ENCODE peak calls at places on chromosome 21, in ten cellular contexts. V is gastrocnemius medialis, N is PC-3, L is small intestine, I is IMR-90, D is OCI-LY7, O is A549, E is endodermal cell, Q is PC-9, C is upper lobe of right lung. G is an unnamed sample.

GRCh38 chr21:14547834-14548513 is 1.9 kb upstream of the SAMSN1 start:
- DNase-seq in V (no peak), N (peak; percentile 54), L (no peak), I (no peak), D (no peak), O (no peak), E (no peak), Q (no peak), C (no peak), G (no peak)

GRCh38 chr21:35988396-35989140 is 71.8 kb downstream of the SETD4 start:
- DNase-seq in V (no peak), N (no peak), L (no peak), I (no peak), D (no peak), O (no peak), E (no peak), Q (no peak), C (no peak), G (peak; percentile 23)

GRCh38 chr21:39633043-39633442 is 20.3 kb downstream of the B3GALT5 start:
- DNase-seq in V (no peak), N (peak; percentile 84), L (peak; percentile 81), I (peak; percentile 52), D (no peak), O (peak; percentile 36), E (no peak), Q (no peak), C (no peak), G (no peak)

GRCh38 chr21:29678616-29679015 is 261.2 kb downstream of the GRIK1 start:
- DNase-seq in V (no peak), N (no peak), L (no peak), I (no peak), D (no peak), O (no peak), E (no peak), Q (no peak), C (no peak), G (no peak)

GRCh38 chr21:20570824-20571232 is 427.4 kb upstream of the NCAM2 start:
- DNase-seq in V (no peak), N (peak; percentile 22), L (no peak), I (no peak), D (no peak), O (no peak), E (peak; percentile 88), Q (no peak), C (no peak), G (no peak)

GRCh38 chr21:35697321-35697808 is 363.0 kb downstream of the SETD4 start:
- DNase-seq in V (peak; percentile 42), N (no peak), L (peak; percentile 45), I (peak; percentile 35), D (no peak), O (no peak), E (no peak), Q (peak; percentile 9), C (peak; percentile 76), G (peak; percentile 63)

GRCh38 chr21:46151989-46152938 is 3.1 kb downstream of the FTCD start:
- DNase-seq in V (peak; percentile 6), N (no peak), L (no peak), I (no peak), D (no peak), O (no peak), E (peak; percentile 48), Q (no peak), C (peak; percentile 52), G (peak; percentile 49)

GRCh38 chr21:38887750-38888149 is 82.0 kb downstream of the ETS2 start:
- DNase-seq in V (no peak), N (no peak), L (no peak), I (no peak), D (no peak), O (no peak), E (no peak), Q (no peak), C (no peak), G (no peak)

GRCh38 chr21:39562791-39563770 is 49.7 kb upstream of the B3GALT5 start:
- DNase-seq in V (no peak), N (no peak), L (no peak), I (no peak), D (no peak), O (no peak), E (no peak), Q (no peak), C (no peak), G (no peak)

GRCh38 chr21:20802631-20803260 is 195.5 kb upstream of the NCAM2 start:
- DNase-seq in V (no peak), N (no peak), L (no peak), I (no peak), D (no peak), O (no peak), E (no peak), Q (no peak), C (no peak), G (no peak)

GRCh38 chr21:38646213-38646837 is 148.0 kb upstream of the ERG start:
- DNase-seq in V (no peak), N (peak; percentile 72), L (no peak), I (peak; percentile 66), D (no peak), O (no peak), E (no peak), Q (no peak), C (no peak), G (no peak)

GRCh38 chr21:33070921-33071877 is 1.3 kb downstream of the OLIG1 start:
- DNase-seq in V (no peak), N (no peak), L (no peak), I (no peak), D (no peak), O (no peak), E (peak; percentile 78), Q (no peak), C (no peak), G (no peak)

GRCh38 chr21:38819719-38820147 is 14.0 kb downstream of the ETS2 start:
- DNase-seq in V (no peak), N (peak; percentile 95), L (peak; percentile 78), I (peak; percentile 77), D (no peak), O (no peak), E (no peak), Q (peak; percentile 82), C (no peak), G (no peak)

GRCh38 chr21:38999148-38999547 is 184.1 kb downstream of the PSMG1 start:
- DNase-seq in V (no peak), N (no peak), L (no peak), I (peak; percentile 64), D (no peak), O (no peak), E (no peak), Q (no peak), C (no peak), G (no peak)

GRCh38 chr21:31732538-31732864 is 583 bp upstream of the SCAF4 start:
- DNase-seq in V (no peak), N (no peak), L (no peak), I (no peak), D (no peak), O (no peak), E (no peak), Q (no peak), C (no peak), G (no peak)

GRCh38 chr21:44935533-44935927 is 4.3 kb upstream of the SLX9 start:
- DNase-seq in V (no peak), N (no peak), L (no peak), I (no peak), D (no peak), O (no peak), E (peak; percentile 41), Q (no peak), C (no peak), G (no peak)
- H3K4me1 ChIP-seq in V (peaks cover 30% of the 10 kb centered on the region), N (peaks cover 38% of the 10 kb centered on the region), L (peaks cover 2% of the 10 kb centered on the region), I (peaks cover 13% of the 10 kb centered on the region), D (peaks cover 32% of the 10 kb centered on the region), O (peaks cover 8% of the 10 kb centered on the region), E (peaks cover 3% of the 10 kb centered on the region), Q (peaks cover 19% of the 10 kb centered on the region), C (peaks cover 22% of the 10 kb centered on the region), G (no peaks in the 10 kb centered on the region)

GRCh38 chr21:45138199-45139002 is 64.0 kb downstream of the ADARB1 start:
- DNase-seq in V (peak; percentile 60), N (peak; percentile 70), L (peak; percentile 98), I (peak; percentile 67), D (peak; percentile 80), O (peak; percentile 28), E (peak; percentile 92), Q (peak; percentile 37), C (peak; percentile 80), G (no peak)
- H3K27ac ChIP-seq in V (no peak overlapping the region), N (peak overlapping the region; percentile 18), L (peak overlapping the region; percentile 89), I (no peak overlapping the region), D (no peak overlapping the region), O (no peak overlapping the region), E (no peak overlapping the region), Q (no peak overlapping the region), C (no peak overlapping the region), G (no peak overlapping the region)

DNA sequence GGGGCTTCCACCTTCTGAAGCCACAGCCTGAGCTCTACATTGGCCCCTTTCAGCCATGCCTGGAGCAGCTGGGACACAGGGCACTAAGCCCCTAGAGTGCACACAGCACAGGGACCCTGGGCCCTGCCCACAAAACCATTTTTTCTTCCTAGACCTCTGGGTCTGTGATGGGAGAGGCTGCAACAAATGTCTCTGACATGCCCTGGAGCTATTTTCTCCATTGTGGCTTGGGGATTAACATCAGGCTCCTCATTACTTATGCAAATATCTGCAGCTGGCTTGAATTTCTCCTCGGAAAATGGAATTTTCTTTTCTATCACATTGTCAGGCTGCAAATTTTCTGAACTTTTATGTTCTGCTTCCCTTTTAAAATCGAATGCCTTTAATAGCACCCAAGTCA is 795.7 kb downstream of the LTN1 start:
- DNase-seq in V (no peak), N (no peak), L (no peak), I (no peak), D (no peak), O (no peak), E (no peak), Q (no peak), C (no peak), G (no peak)
- H3K4me1 ChIP-seq in V (no peaks in the 10 kb centered on the region), N (no peaks in the 10 kb centered on the region), L (no peaks in the 10 kb centered on the region), I (no peaks in the 10 kb centered on the region), D (no peaks in the 10 kb centered on the region), O (no peaks in the 10 kb centered on the region), E (no peaks in the 10 kb centered on the region), Q (no peaks in the 10 kb centered on the region), C (no peaks in the 10 kb centered on the region), G (no peaks in the 10 kb centered on the region)

GRCh38 chr21:42250422-42251403 is 31.8 kb downstream of the ABCG1 start:
- DNase-seq in V (no peak), N (no peak), L (no peak), I (no peak), D (no peak), O (no peak), E (no peak), Q (no peak), C (no peak), G (no peak)
- H3K27ac ChIP-seq in V (no peak overlapping the region), N (no peak overlapping the region), L (no peak overlapping the region), I (no peak overlapping the region), D (peak overlapping the region; percentile 90), O (no peak overlapping the region), E (no peak overlapping the region), Q (no peak overlapping the region), C (no peak overlapping the region), G (no peak overlapping the region)

DNA sequence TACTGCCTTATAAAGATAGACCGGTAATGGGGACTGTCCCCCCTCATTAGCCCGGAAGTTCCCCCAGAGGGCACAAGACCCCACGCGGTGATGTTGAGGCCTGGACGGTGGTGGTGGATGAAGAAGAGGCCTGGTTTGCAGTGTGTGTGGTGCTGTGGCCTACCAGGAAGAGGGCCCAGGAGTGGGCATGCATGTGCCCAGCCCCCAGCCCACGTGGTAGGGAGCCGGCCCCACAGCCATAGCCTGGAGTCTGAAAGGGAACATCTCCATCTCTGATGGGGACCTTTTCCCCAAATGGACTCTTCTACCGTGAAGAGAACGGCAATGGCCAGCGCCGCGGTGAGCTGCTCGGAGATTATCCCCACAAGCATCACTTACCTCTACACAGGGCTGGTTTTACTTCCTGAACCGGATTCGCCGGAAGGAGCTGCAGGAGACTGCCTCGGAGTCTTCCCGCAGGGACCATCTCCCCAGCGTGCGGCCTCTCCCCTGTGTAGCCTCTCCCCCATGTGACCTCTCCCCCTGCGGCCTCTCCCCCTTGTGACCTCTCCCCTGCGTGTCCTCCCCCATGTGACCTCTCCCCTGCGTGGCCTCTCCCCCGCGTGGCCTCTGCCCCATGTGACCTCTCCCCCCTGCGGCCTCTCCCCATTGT is 20.6 kb downstream of the RRP1 start:
- DNase-seq in V (no peak), N (no peak), L (no peak), I (no peak), D (no peak), O (no peak), E (no peak), Q (no peak), C (peak; percentile 75), G (no peak)
- H3K4me1 ChIP-seq in V (peaks cover 21% of the 10 kb centered on the region), N (peaks cover 12% of the 10 kb centered on the region), L (no peaks in the 10 kb centered on the region), I (peaks cover 2% of the 10 kb centered on the region), D (peaks cover 56% of the 10 kb centered on the region), O (peaks cover 9% of the 10 kb centered on the region), E (peaks cover 5% of the 10 kb centered on the region), Q (peaks cover 7% of the 10 kb centered on the region), C (peaks cover 20% of the 10 kb centered on the region), G (no peaks in the 10 kb centered on the region)